ENCODE peak calls at places on chromosomes 11 and 22, in ten cellular contexts. L is H1, U is transverse colon, S is sigmoid colon, P is suprapubic skin, Z is K562, M is stomach, K is HepG2, O is tibial nerve, R is upper lobe of left lung. J is an unnamed sample.

GRCh38 chr11:66363805-66364535 is 7.6 kb downstream of the SLC29A2 start:
- DNase-seq in L (peak), U (peak), S (no peak), P (no peak), Z (peak), M (peak), K (no peak), O (no peak), R (peak), J (peak)

GRCh38 chr22:42688241-42688913 is 32.3 kb downstream of the A4GALT start:
- DNase-seq in L (no peak), U (peak), S (peak), P (peak), Z (peak), M (peak), K (peak), O (peak), R (peak), J (peak)

GRCh38 chr11:62602141-62603071 is 741 bp upstream of the MTA2 start:
- DNase-seq in L (no peak), U (peak), S (peak), P (peak), Z (peak), M (peak), K (no peak), O (peak), R (peak), J (peak)

GRCh38 chr22:27726726-27727449 is 74.7 kb downstream of the MN1 start:
- DNase-seq in L (no peak), U (peak), S (peak), P (peak), Z (peak), M (peak), K (peak), O (no peak), R (peak), J (peak)

GRCh38 chr11:134342572-134343340 is 11.0 kb downstream of the GLB1L2 start:
- DNase-seq in L (no peak), U (no peak), S (peak), P (no peak), Z (no peak), M (no peak), K (no peak), O (no peak), R (no peak), J (no peak)

GRCh38 chr22:25969901-25970300 is 199.4 kb upstream of the SEZ6L start:
- DNase-seq in L (no peak), U (no peak), S (no peak), P (no peak), Z (no peak), M (no peak), K (no peak), O (no peak), R (no peak), J (no peak)

GRCh38 chr22:26894766-26895485 is 237.5 kb downstream of the MIAT start:
- DNase-seq in L (no peak), U (no peak), S (no peak), P (no peak), Z (no peak), M (no peak), K (peak), O (no peak), R (peak), J (no peak)

GRCh38 chr11:12215192-12215591 is 104.8 kb downstream of the MICAL2 start:
- DNase-seq in L (no peak), U (no peak), S (no peak), P (no peak), Z (no peak), M (no peak), K (no peak), O (no peak), R (peak), J (no peak)

GRCh38 chr11:18749681-18750319 is 23.8 kb upstream of the IGSF22 start:
- DNase-seq in L (no peak), U (no peak), S (no peak), P (no peak), Z (no peak), M (no peak), K (peak), O (peak), R (no peak), J (peak)

GRCh38 chr11:2402890-2403645 is 2.5 kb downstream of the TSSC4 start:
- DNase-seq in L (no peak), U (no peak), S (no peak), P (no peak), Z (no peak), M (no peak), K (no peak), O (no peak), R (no peak), J (no peak)

GRCh38 chr11:66619080-66619554 is 2.7 kb downstream of the RBM14 start:
- DNase-seq in L (no peak), U (no peak), S (no peak), P (no peak), Z (no peak), M (no peak), K (no peak), O (no peak), R (no peak), J (no peak)

GRCh38 chr11:11842426-11843008 is 745 bp downstream of the USP47 start:
- DNase-seq in L (no peak), U (peak), S (peak), P (no peak), Z (peak), M (peak), K (peak), O (peak), R (peak), J (peak)

GRCh38 chr11:27315816-27316215 is 47.2 kb downstream of the CCDC34 start:
- DNase-seq in L (no peak), U (no peak), S (no peak), P (no peak), Z (no peak), M (no peak), K (no peak), O (no peak), R (no peak), J (no peak)

GRCh38 chr11:61332823-61333637 is at the start of the genes DDB1 and TKFC:
- DNase-seq in L (peak), U (peak), S (peak), P (peak), Z (peak), M (peak), K (peak), O (peak), R (peak), J (peak)

GRCh38 chr11:96090711-96091110 is 166.8 kb upstream of the MTMR2 start:
- DNase-seq in L (no peak), U (no peak), S (no peak), P (no peak), Z (no peak), M (no peak), K (peak), O (no peak), R (no peak), J (no peak)

GRCh38 chr11:12066056-12066798 is 44.2 kb upstream of the MICAL2 start:
- DNase-seq in L (no peak), U (peak), S (peak), P (peak), Z (no peak), M (no peak), K (peak), O (no peak), R (peak), J (no peak)

GRCh38 chr22:23289130-23289503 is 108.8 kb downstream of the BCR start:
- DNase-seq in L (no peak), U (no peak), S (no peak), P (no peak), Z (peak), M (no peak), K (no peak), O (no peak), R (no peak), J (no peak)

GRCh38 chr11:69816671-69817070 is 2.5 kb downstream of the FGF3 start:
- DNase-seq in L (no peak), U (no peak), S (no peak), P (no peak), Z (no peak), M (no peak), K (no peak), O (no peak), R (no peak), J (no peak)

GRCh38 chr11:111185259-111185658 is 60.3 kb upstream of the POU2AF2 start:
- DNase-seq in L (no peak), U (no peak), S (no peak), P (no peak), Z (no peak), M (no peak), K (no peak), O (no peak), R (no peak), J (no peak)

GRCh38 chr11:38345286-38345685 is 1747.2 kb upstream of the RAG2 start:
- DNase-seq in L (no peak), U (no peak), S (no peak), P (no peak), Z (no peak), M (no peak), K (peak), O (no peak), R (no peak), J (no peak)

GRCh38 chr11:46260161-46260560 is 17.3 kb upstream of the CREB3L1 start:
- DNase-seq in L (no peak), U (no peak), S (no peak), P (no peak), Z (no peak), M (no peak), K (no peak), O (no peak), R (no peak), J (no peak)

GRCh38 chr22:27801616-27802388 is at the start of gene MN1:
- DNase-seq in L (no peak), U (peak), S (no peak), P (no peak), Z (no peak), M (peak), K (no peak), O (peak), R (no peak), J (peak)

GRCh38 chr11:58652726-58653280 is 30.3 kb downstream of the CNTF start:
- DNase-seq in L (no peak), U (no peak), S (no peak), P (no peak), Z (no peak), M (no peak), K (no peak), O (no peak), R (no peak), J (no peak)

GRCh38 chr11:106683435-106683834 is 334.8 kb downstream of the GUCY1A2 start:
- DNase-seq in L (no peak), U (no peak), S (no peak), P (no peak), Z (no peak), M (no peak), K (no peak), O (no peak), R (no peak), J (no peak)

GRCh38 chr11:43868852-43869567 is 11.6 kb upstream of the ALKBH3 start:
- DNase-seq in L (no peak), U (no peak), S (no peak), P (no peak), Z (peak), M (no peak), K (peak), O (no peak), R (peak), J (no peak)

GRCh38 chr11:61079416-61080150 is 22.7 kb upstream of the CD5 start:
- DNase-seq in L (no peak), U (no peak), S (no peak), P (no peak), Z (peak), M (no peak), K (no peak), O (no peak), R (peak), J (no peak)

GRCh38 chr11:15816270-15816871 is 540.0 kb downstream of the SOX6 start:
- DNase-seq in L (no peak), U (peak), S (no peak), P (no peak), Z (no peak), M (no peak), K (no peak), O (peak), R (peak), J (peak)

GRCh38 chr11:38751421-38751820 is 2153.4 kb upstream of the RAG2 start:
- DNase-seq in L (no peak), U (no peak), S (no peak), P (no peak), Z (no peak), M (no peak), K (no peak), O (no peak), R (no peak), J (no peak)

GRCh38 chr11:9568854-9569587 is 4.4 kb upstream of the WEE1 start:
- DNase-seq in L (no peak), U (peak), S (peak), P (no peak), Z (no peak), M (peak), K (peak), O (peak), R (peak), J (peak)

GRCh38 chr22:44753189-44754042 is 1.0 kb downstream of the ARHGAP8 start:
- DNase-seq in L (no peak), U (no peak), S (no peak), P (no peak), Z (no peak), M (no peak), K (no peak), O (peak), R (no peak), J (no peak)

GRCh38 chr11:77073328-77074001 is 6.7 kb downstream of the CAPN5 start:
- DNase-seq in L (no peak), U (peak), S (peak), P (peak), Z (peak), M (peak), K (peak), O (peak), R (peak), J (peak)

DNA sequence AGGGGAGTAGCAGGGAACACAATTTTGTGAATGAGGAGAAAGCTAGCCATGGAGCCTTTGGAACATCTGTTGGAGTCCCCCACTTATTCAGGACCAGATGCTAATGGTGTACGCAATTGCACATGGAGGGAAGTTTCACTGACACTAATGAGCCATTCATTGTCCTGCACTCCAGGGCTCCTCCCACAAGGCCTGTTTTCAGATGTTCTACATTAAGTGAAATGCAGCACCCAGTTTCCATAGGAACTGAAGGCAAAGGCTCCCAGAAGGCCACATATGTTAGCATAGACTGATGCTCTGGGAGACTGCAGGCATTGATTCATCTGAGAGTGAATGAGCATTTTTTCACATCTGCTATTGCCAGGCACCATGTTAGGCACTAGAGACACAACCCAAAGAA is 399.5 kb downstream of the ETS1 start:
- DNase-seq in L (no peak), U (no peak), S (no peak), P (no peak), Z (no peak), M (no peak), K (no peak), O (no peak), R (no peak), J (no peak)
- TF ChIP-seq EP300 in L (no peak), U (no peak), S (no peak), P (no peak), Z (no peak), M (no peak), K (no peak), O (no peak), R (no peak), J (no peak)

GRCh38 chr11:20032577-20033265 is 127.6 kb downstream of the DBX1 start:
- DNase-seq in L (no peak), U (no peak), S (no peak), P (no peak), Z (no peak), M (no peak), K (no peak), O (no peak), R (no peak), J (no peak)
- TF ChIP-seq POLR2A in L (no peak), U (no peak), S (no peak), P (no peak), Z (no peak), M (no peak), K (no peak), O (no peak), R (no peak), J (no peak)

GRCh38 chr11:114162719-114163123 is 103.2 kb downstream of the ZBTB16 start:
- DNase-seq in L (no peak), U (peak), S (peak), P (peak), Z (no peak), M (peak), K (no peak), O (peak), R (peak), J (peak)

GRCh38 chr11:114159802-114160588 is 100.5 kb downstream of the ZBTB16 start:
- DNase-seq in L (no peak), U (peak), S (peak), P (peak), Z (peak), M (peak), K (peak), O (peak), R (peak), J (peak)

GRCh38 chr11:114161486-114162250 is 102.2 kb downstream of the ZBTB16 start:
- DNase-seq in L (no peak), U (no peak), S (no peak), P (no peak), Z (no peak), M (no peak), K (no peak), O (no peak), R (no peak), J (no peak)

GRCh38 chr11:114159320-114159719 is 99.8 kb downstream of the ZBTB16 start:
- DNase-seq in L (no peak), U (no peak), S (peak), P (no peak), Z (no peak), M (no peak), K (no peak), O (no peak), R (no peak), J (no peak)

DNA sequence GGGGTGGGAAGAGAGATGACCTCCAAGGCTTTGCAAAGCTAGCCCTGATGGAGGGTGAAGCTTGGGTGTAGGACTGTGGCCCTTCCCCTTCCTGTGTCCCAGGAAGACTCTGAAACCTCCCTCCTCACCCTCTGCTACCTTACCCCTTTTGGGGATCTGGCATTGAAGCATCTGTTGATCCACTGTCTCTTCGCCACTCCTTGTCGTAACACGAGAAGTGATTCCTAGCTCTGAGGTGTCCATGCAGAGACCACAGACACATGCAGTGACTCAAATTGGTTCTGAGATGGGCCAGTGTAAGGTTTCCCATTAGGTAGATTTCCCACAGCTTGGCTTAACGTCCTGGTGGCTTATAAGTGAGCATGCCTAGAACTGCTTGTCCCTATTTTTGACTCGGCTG is 101.4 kb downstream of the ZBTB16 start:
- DNase-seq in L (no peak), U (no peak), S (no peak), P (no peak), Z (no peak), M (no peak), K (no peak), O (no peak), R (no peak), J (no peak)
- TF ChIP-seq EP300 in L (no peak), U (no peak), S (no peak), P (no peak), Z (no peak), M (no peak), K (no peak), O (no peak), R (no peak), J (no peak)

GRCh38 chr22:20205964-20206708 is 55.3 kb upstream of the CCDC188 start:
- DNase-seq in L (no peak), U (peak), S (peak), P (no peak), Z (peak), M (peak), K (peak), O (peak), R (peak), J (peak)
- TF ChIP-seq POLR2A in L (no peak), U (peak), S (peak), P (no peak), Z (peak), M (no peak), K (no peak), O (no peak), R (no peak), J (no peak)

GRCh38 chr11:112837162-112837826 is 123.9 kb upstream of the NCAM1 start:
- DNase-seq in L (no peak), U (no peak), S (no peak), P (no peak), Z (no peak), M (peak), K (no peak), O (no peak), R (no peak), J (no peak)
- TF ChIP-seq EP300 in L (no peak), U (no peak), S (no peak), P (no peak), Z (no peak), M (no peak), K (no peak), O (no peak), R (no peak), J (no peak)

GRCh38 chr22:37163618-37164534 is 14.2 kb upstream of the IL2RB start:
- DNase-seq in L (no peak), U (no peak), S (no peak), P (no peak), Z (no peak), M (no peak), K (no peak), O (no peak), R (no peak), J (no peak)
- TF ChIP-seq POLR2A in L (no peak), U (no peak), S (no peak), P (no peak), Z (no peak), M (no peak), K (no peak), O (no peak), R (no peak), J (no peak)

GRCh38 chr11:6498121-6498520 is 1.0 kb downstream of the DNHD1 start:
- DNase-seq in L (no peak), U (no peak), S (no peak), P (no peak), Z (no peak), M (no peak), K (no peak), O (no peak), R (no peak), J (no peak)
- TF ChIP-seq EP300 in L (no peak), U (no peak), S (no peak), P (no peak), Z (no peak), M (no peak), K (no peak), O (no peak), R (no peak), J (no peak)

J was measured in ovary.